ENCODE peak calls at places on chromosome 9, in six cellular contexts. V is NCI-H1105 treated with DMSO at 0.1 percent for 48 hours; N is kidney glomerular epithelial cell; G is nephron progenitor cell; X is naive thymus-derived CD8-positive, alpha-beta T cell; Z is activated T-cell treated with anti-CD3 and anti-CD28 coated beads, Interleukin-2, amount 50 U/mL, for 72 hours. W is an unnamed sample.

GRCh38 chr9:18296702-18297531 is 177.0 kb upstream of the ADAMTSL1 start:
- DNase-seq in G (no peak), Z (no peak), N (no peak), V (no peak), X (no peak), W (no peak)

GRCh38 chr9:112489039-112489546 is 2.5 kb downstream of the KIAA1958 start:
- DNase-seq in Z (no peak), G (no peak), V (no peak), N (no peak), X (no peak), W (no peak)

GRCh38 chr9:137487454-137488329 is 28.6 kb upstream of the NSMF start:
- DNase-seq in G (no peak), V (peak), N (no peak), X (no peak), Z (no peak), W (no peak)

GRCh38 chr9:88974641-88975040 is 16.6 kb upstream of the S1PR3 start:
- DNase-seq in G (no peak), X (no peak), V (no peak), N (no peak), Z (no peak), W (no peak)

GRCh38 chr9:130425741-130426466 is 18.9 kb upstream of the ASS1 start:
- DNase-seq in V (no peak), G (no peak), N (no peak), X (no peak), Z (no peak), W (no peak)

GRCh38 chr9:98430535-98430934 is 175.1 kb upstream of the TBC1D2 start:
- DNase-seq in X (no peak), N (no peak), G (no peak), Z (no peak), V (no peak), W (no peak)

GRCh38 chr9:99222416-99223280 is 566 bp downstream of the SEC61B start:
- DNase-seq in G (no peak), N (peak), V (peak), X (no peak), Z (no peak), W (no peak)

GRCh38 chr9:92327283-92327850 is 1.6 kb downstream of the CENPP start:
- DNase-seq in G (no peak), Z (no peak), X (no peak), V (no peak), N (no peak), W (no peak)

GRCh38 chr9:98806394-98807069 is 938 bp upstream of the GALNT12 start:
- DNase-seq in N (peak), G (no peak), X (no peak), V (peak), Z (no peak), W (no peak)

GRCh38 chr9:107447081-107447480 is 42.5 kb downstream of the KLF4 start:
- DNase-seq in N (no peak), V (no peak), Z (no peak), G (no peak), X (no peak), W (no peak)

GRCh38 chr9:124263800-124264426 is 6.2 kb downstream of the NEK6 start:
- DNase-seq in X (no peak), Z (no peak), G (no peak), V (no peak), N (no peak), W (no peak)

GRCh38 chr9:134060546-134060945 is 7.3 kb downstream of the BRD3 start:
- DNase-seq in X (no peak), V (no peak), G (no peak), N (no peak), Z (no peak), W (no peak)

GRCh38 chr9:101463397-101463796 is 27.8 kb upstream of the ALDOB start:
- DNase-seq in Z (no peak), N (no peak), V (no peak), G (no peak), X (no peak), W (no peak)

GRCh38 chr9:123948290-123948689 is 18.4 kb upstream of the DENND1A start:
- DNase-seq in V (no peak), X (no peak), N (no peak), Z (no peak), G (no peak), W (no peak)

GRCh38 chr9:84668204-84669007 is 1.1 kb upstream of the NTRK2 start:
- DNase-seq in V (peak), Z (peak), X (no peak), N (peak), G (peak), W (peak)

GRCh38 chr9:112858625-112859147 is 32.0 kb downstream of the SLC46A2 start:
- DNase-seq in X (no peak), N (no peak), G (no peak), V (no peak), Z (no peak), W (no peak)

GRCh38 chr9:93259490-93260289 is 75.8 kb downstream of the WNK2 start:
- DNase-seq in V (no peak), X (peak), G (no peak), N (no peak), Z (no peak), W (no peak)

GRCh38 chr9:76637426-76637825 is 126.8 kb upstream of the PCA3 start:
- DNase-seq in G (no peak), Z (no peak), X (no peak), N (no peak), V (no peak), W (no peak)

GRCh38 chr9:120331913-120332312 is 248.1 kb downstream of the CDK5RAP2 start:
- DNase-seq in G (no peak), N (no peak), X (no peak), Z (no peak), V (no peak), W (peak)

GRCh38 chr9:129732946-129733631 is 19.8 kb downstream of the PTGES start:
- DNase-seq in N (no peak), X (no peak), Z (no peak), V (no peak), G (no peak), W (no peak)

GRCh38 chr9:106700676-106701075 is 162.3 kb upstream of the ZNF462 start:
- DNase-seq in V (no peak), X (no peak), N (no peak), G (no peak), Z (no peak), W (no peak)

GRCh38 chr9:129333961-129334743 is 156.1 kb upstream of the IER5L start:
- DNase-seq in X (peak), G (peak), N (peak), Z (peak), V (no peak), W (peak)

GRCh38 chr9:114339130-114339908 is 9.7 kb downstream of the ORM2 start:
- DNase-seq in Z (peak), N (peak), V (peak), G (peak), X (peak), W (no peak)

GRCh38 chr9:35406183-35406959 is 83.5 kb upstream of the RUSC2 start:
- DNase-seq in X (no peak), V (no peak), N (no peak), Z (peak), G (peak), W (no peak)

GRCh38 chr9:134375430-134376385 is 49.5 kb downstream of the RXRA start:
- DNase-seq in V (no peak), X (no peak), N (no peak), G (peak), Z (no peak), W (no peak)

GRCh38 chr9:32828861-32829260 is 45.5 kb downstream of the TMEM215 start:
- DNase-seq in Z (no peak), V (no peak), N (no peak), G (no peak), X (no peak), W (no peak)

GRCh38 chr9:84997472-84997871 is 327.9 kb downstream of the NTRK2 start:
- DNase-seq in X (no peak), G (no peak), N (no peak), Z (no peak), V (no peak), W (no peak)

GRCh38 chr9:124284940-124285441 is 27.2 kb downstream of the NEK6 start:
- DNase-seq in Z (no peak), N (no peak), V (no peak), G (no peak), X (no peak), W (no peak)

GRCh38 chr9:16628421-16628820 is 242.0 kb downstream of the BNC2 start:
- DNase-seq in G (no peak), Z (no peak), V (no peak), N (no peak), X (no peak), W (no peak)